ENCODE peak calls at places on chromosomes 13 and 19, in nine cellular contexts. W is adrenal gland, V is K562, S is ovary, J is uterus, E is tibial nerve, C is testis, B is stomach, N is IMR-90. D is an unnamed sample.

GRCh38 chr13:47087841-47088240 is 191.0 kb upstream of the HTR2A start:
- DNase-seq in W (no peak), V (no peak), S (no peak), J (no peak), E (no peak), C (no peak), B (no peak), N (peak), D (no peak)

GRCh38 chr13:47798906-47799305 is 202.2 kb downstream of the SUCLA2 start:
- DNase-seq in W (no peak), V (no peak), S (no peak), J (no peak), E (no peak), C (no peak), B (no peak), N (peak), D (no peak)

GRCh38 chr13:38564751-38565150 is 122.1 kb upstream of the FREM2 start:
- DNase-seq in W (no peak), V (no peak), S (no peak), J (no peak), E (no peak), C (no peak), B (no peak), N (no peak), D (no peak)

GRCh38 chr19:32692727-32693061 is 1.1 kb downstream of the NUDT19 start:
- DNase-seq in W (no peak), V (no peak), S (no peak), J (no peak), E (no peak), C (no peak), B (no peak), N (no peak), D (no peak)

GRCh38 chr13:75705395-75705794 is 69.3 kb downstream of the LMO7 start:
- DNase-seq in W (no peak), V (no peak), S (no peak), J (no peak), E (no peak), C (no peak), B (no peak), N (peak), D (no peak)

GRCh38 chr19:14632286-14632685 is 42.4 kb downstream of the ADGRE3 start:
- DNase-seq in W (no peak), V (peak), S (no peak), J (no peak), E (no peak), C (peak), B (no peak), N (peak), D (no peak)

GRCh38 chr19:34348899-34349487 is 16.0 kb upstream of the GPI start:
- DNase-seq in W (no peak), V (no peak), S (no peak), J (no peak), E (no peak), C (no peak), B (no peak), N (no peak), D (no peak)

GRCh38 chr19:40908981-40909380 is 26.9 kb upstream of the CYP2A7 start:
- DNase-seq in W (peak), V (no peak), S (no peak), J (no peak), E (no peak), C (no peak), B (no peak), N (no peak), D (no peak)

GRCh38 chr13:30908416-30908980 is 2.4 kb downstream of the MEDAG start:
- DNase-seq in W (peak), V (no peak), S (peak), J (peak), E (peak), C (peak), B (no peak), N (peak), D (no peak)

GRCh38 chr13:25329706-25330105 is 28.3 kb downstream of the NUP58 start:
- DNase-seq in W (no peak), V (no peak), S (no peak), J (no peak), E (no peak), C (no peak), B (no peak), N (peak), D (no peak)

GRCh38 chr13:29065142-29065541 is 245.0 kb downstream of the MTUS2 start:
- DNase-seq in W (no peak), V (no peak), S (no peak), J (no peak), E (no peak), C (no peak), B (no peak), N (no peak), D (no peak)

GRCh38 chr13:47066261-47066660 is 169.4 kb upstream of the HTR2A start:
- DNase-seq in W (no peak), V (no peak), S (no peak), J (no peak), E (no peak), C (no peak), B (no peak), N (peak), D (no peak)

GRCh38 chr13:49292742-49293498 is 45.2 kb downstream of the CDADC1 start:
- DNase-seq in W (peak), V (peak), S (peak), J (no peak), E (peak), C (no peak), B (peak), N (peak), D (no peak)

GRCh38 chr19:30319876-30320275 is 52.3 kb upstream of the ZNF536 start:
- DNase-seq in W (no peak), V (no peak), S (no peak), J (no peak), E (no peak), C (no peak), B (no peak), N (no peak), D (no peak)

GRCh38 chr13:38325426-38325825 is 24.2 kb upstream of the UFM1 start:
- DNase-seq in W (no peak), V (no peak), S (no peak), J (no peak), E (no peak), C (no peak), B (no peak), N (no peak), D (no peak)

GRCh38 chr19:858868-859843 is at the start of gene CFD:
- DNase-seq in W (no peak), V (no peak), S (no peak), J (no peak), E (peak), C (peak), B (peak), N (no peak), D (peak)

GRCh38 chr13:40876020-40876738 is 86.8 kb downstream of the SLC25A15 start:
- DNase-seq in W (no peak), V (no peak), S (no peak), J (no peak), E (no peak), C (no peak), B (no peak), N (no peak), D (no peak)

GRCh38 chr19:8988204-8988603 is 22.0 kb downstream of the MUC16 start:
- DNase-seq in W (peak), V (peak), S (no peak), J (no peak), E (no peak), C (peak), B (no peak), N (no peak), D (no peak)

GRCh38 chr19:41927810-41928192 is 448 bp downstream of the ERFL start:
- DNase-seq in W (no peak), V (peak), S (no peak), J (no peak), E (no peak), C (no peak), B (no peak), N (no peak), D (no peak)

GRCh38 chr19:46714523-46715106 is 2.3 kb downstream of the PRKD2 start:
- DNase-seq in W (no peak), V (no peak), S (no peak), J (no peak), E (no peak), C (no peak), B (no peak), N (no peak), D (no peak)
- TF ChIP-seq POLR2A in W (no peak), V (no peak), S (no peak), J (peak), E (no peak), C (no peak), B (no peak), N (no peak), D (no peak)

GRCh38 chr19:2290441-2291184 is 8.6 kb upstream of the PEAK3 start:
- DNase-seq in W (no peak), V (no peak), S (no peak), J (no peak), E (no peak), C (no peak), B (no peak), N (no peak), D (no peak)
- H3K4me3 ChIP-seq in W (peak), V (no peak), S (peak), J (no peak), E (peak), C (peak), B (peak), N (no peak), D (peak)

DNA sequence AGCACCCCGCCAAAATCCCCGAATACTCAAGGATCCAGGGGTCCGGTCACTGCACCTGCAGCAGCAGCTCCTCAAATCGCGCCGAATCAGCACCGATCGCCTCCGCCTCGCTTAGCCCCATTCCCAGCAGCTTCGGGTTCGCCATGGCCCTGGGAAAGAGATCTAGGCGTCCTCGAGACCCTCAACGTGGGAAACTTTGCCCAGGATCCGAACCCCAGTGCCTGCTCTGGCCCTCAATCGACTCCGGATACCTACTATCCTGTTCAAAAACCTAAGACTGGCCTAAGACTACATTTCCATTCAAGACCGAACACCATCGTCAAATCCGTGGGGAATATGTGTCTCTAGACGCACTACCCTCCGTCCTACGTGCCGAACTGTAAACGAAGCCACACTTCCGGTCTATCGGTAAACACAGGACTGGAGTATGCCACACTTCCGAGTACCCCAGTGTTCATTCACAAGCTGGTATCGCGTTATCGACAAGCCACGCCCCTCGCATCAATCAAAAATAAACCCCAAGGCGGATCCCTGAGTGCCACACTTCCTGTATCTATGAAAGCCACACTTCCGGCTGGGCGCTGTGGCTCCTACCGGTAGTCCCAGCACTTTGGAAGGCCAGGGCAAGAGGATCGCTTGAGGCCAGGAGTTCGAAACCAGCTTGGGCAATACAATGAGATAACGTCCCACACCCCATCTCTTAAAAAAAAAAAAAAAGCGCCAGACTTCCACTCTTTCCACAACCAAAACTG is at the start of gene PIH1D1:
- DNase-seq in W (peak), V (peak), S (peak), J (peak), E (peak), C (peak), B (peak), N (peak), D (peak)
- TF ChIP-seq POLR2A in W (peak), V (peak), S (peak), J (peak), E (no peak), C (no peak), B (no peak), N (peak), D (no peak)

DNA sequence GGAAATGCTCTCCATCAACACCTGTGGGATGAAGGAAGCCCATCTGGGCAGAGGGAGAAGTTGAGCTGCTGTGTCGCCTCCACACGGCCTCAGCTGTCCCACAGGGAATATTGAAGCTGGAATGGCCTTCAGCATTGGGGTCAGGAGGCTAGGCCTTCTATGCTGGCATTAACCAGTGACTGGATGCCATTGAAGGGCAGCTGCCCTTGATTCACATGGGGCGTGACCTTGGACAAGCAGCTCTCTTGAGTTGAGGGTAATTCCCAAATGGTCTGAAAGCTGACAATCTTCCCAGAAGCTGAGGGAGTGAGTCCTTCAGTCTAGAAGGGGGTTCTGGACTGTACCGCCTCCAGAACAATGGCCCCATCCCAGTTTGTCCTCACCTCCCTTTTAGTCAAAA is 6.7 kb downstream of the BCL3 start:
- DNase-seq in W (peak), V (no peak), S (no peak), J (no peak), E (no peak), C (no peak), B (no peak), N (no peak), D (no peak)
- H3K4me3 ChIP-seq in W (no peak), V (no peak), S (no peak), J (no peak), E (no peak), C (no peak), B (peak), N (no peak), D (no peak)

GRCh38 chr19:35740423-35741215 is 1.6 kb downstream of the IGFLR1 start:
- DNase-seq in W (peak), V (peak), S (peak), J (peak), E (peak), C (peak), B (peak), N (peak), D (peak)
- TF ChIP-seq POLR2A in W (peak), V (peak), S (peak), J (peak), E (peak), C (no peak), B (no peak), N (no peak), D (no peak)

GRCh38 chr13:100589178-100589725 is 663 bp upstream of the GGACT start:
- DNase-seq in W (no peak), V (no peak), S (no peak), J (no peak), E (no peak), C (no peak), B (no peak), N (no peak), D (no peak)
- H3K4me3 ChIP-seq in W (peak), V (no peak), S (peak), J (no peak), E (no peak), C (peak), B (peak), N (no peak), D (no peak)

GRCh38 chr13:114107686-114108081 is 24.7 kb downstream of the RASA3 start:
- DNase-seq in W (no peak), V (no peak), S (no peak), J (peak), E (no peak), C (no peak), B (no peak), N (peak), D (no peak)
- TF ChIP-seq POLR2A in W (no peak), V (no peak), S (no peak), J (no peak), E (no peak), C (no peak), B (no peak), N (peak), D (no peak)

D was measured in lower leg skin.